ENCODE peak calls at places on chromosome 4, in nine cellular contexts. F is OCI-LY7, X is PC-3, M is GM23248, I is neural progenitor cell, J is hepatocyte, B is HCT116, C is MM.1S, Y is SK-N-SH. K is an unnamed sample.

GRCh38 chr4:40197879-40198689 is 1.3 kb downstream of the RHOH start:
- DNase-seq in F (peak; percentile 35), X (no peak), M (no peak), I (no peak), J (no peak), B (no peak), C (peak; percentile 58), Y (no peak), K (no peak)

GRCh38 chr4:14529653-14530052 is 472.6 kb upstream of the CPEB2 start:
- DNase-seq in F (no peak), X (peak; percentile 67), M (no peak), I (peak; percentile 56), J (peak; percentile 55), B (no peak), C (no peak), Y (no peak), K (peak; percentile 37)

GRCh38 chr4:10664408-10664807 is 20.2 kb downstream of the CLNK start:
- DNase-seq in F (no peak), X (peak; percentile 46), M (peak; percentile 86), I (no peak), J (peak; percentile 28), B (no peak), C (no peak), Y (no peak), K (no peak)

GRCh38 chr4:26873391-26874026 is 12.9 kb downstream of the STIM2 start:
- DNase-seq in F (no peak), X (no peak), M (no peak), I (no peak), J (no peak), B (no peak), C (no peak), Y (no peak), K (no peak)

GRCh38 chr4:156710571-156711195 is 260.9 kb downstream of the PDGFC start:
- DNase-seq in F (no peak), X (peak; percentile 1), M (peak; percentile 38), I (no peak), J (no peak), B (no peak), C (no peak), Y (no peak), K (no peak)

GRCh38 chr4:70844180-70844579 is 4.5 kb upstream of the GRSF1 start:
- DNase-seq in F (no peak), X (no peak), M (no peak), I (no peak), J (no peak), B (no peak), C (no peak), Y (no peak), K (no peak)

GRCh38 chr4:140163029-140163810 is 9.2 kb upstream of the MAML3 start:
- DNase-seq in F (no peak), X (no peak), M (peak; percentile 70), I (peak; percentile 43), J (no peak), B (no peak), C (no peak), Y (no peak), K (no peak)

GRCh38 chr4:93317571-93317970 is 511.0 kb upstream of the ATOH1 start:
- DNase-seq in F (no peak), X (peak; percentile 70), M (no peak), I (no peak), J (no peak), B (no peak), C (no peak), Y (no peak), K (no peak)

GRCh38 chr4:80989921-80990544 is 40.5 kb upstream of the BMP3 start:
- DNase-seq in F (peak; percentile 87), X (peak; percentile 80), M (peak; percentile 77), I (peak; percentile 71), J (peak; percentile 79), B (peak; percentile 50), C (peak; percentile 63), Y (peak; percentile 5), K (peak; percentile 83)

GRCh38 chr4:141417387-141417786 is 196.7 kb downstream of the ZNF330 start:
- DNase-seq in F (no peak), X (no peak), M (peak; percentile 79), I (no peak), J (no peak), B (no peak), C (no peak), Y (no peak), K (no peak)

GRCh38 chr4:141416219-141416618 is 195.5 kb downstream of the ZNF330 start:
- DNase-seq in F (no peak), X (no peak), M (peak; percentile 74), I (no peak), J (no peak), B (no peak), C (no peak), Y (no peak), K (no peak)

GRCh38 chr4:141415651-141416050 is 195.0 kb downstream of the ZNF330 start:
- DNase-seq in F (no peak), X (no peak), M (no peak), I (no peak), J (no peak), B (no peak), C (no peak), Y (no peak), K (no peak)

GRCh38 chr4:141413366-141413765 is 192.7 kb downstream of the ZNF330 start:
- DNase-seq in F (no peak), X (no peak), M (no peak), I (no peak), J (no peak), B (no peak), C (no peak), Y (no peak), K (no peak)

DNA sequence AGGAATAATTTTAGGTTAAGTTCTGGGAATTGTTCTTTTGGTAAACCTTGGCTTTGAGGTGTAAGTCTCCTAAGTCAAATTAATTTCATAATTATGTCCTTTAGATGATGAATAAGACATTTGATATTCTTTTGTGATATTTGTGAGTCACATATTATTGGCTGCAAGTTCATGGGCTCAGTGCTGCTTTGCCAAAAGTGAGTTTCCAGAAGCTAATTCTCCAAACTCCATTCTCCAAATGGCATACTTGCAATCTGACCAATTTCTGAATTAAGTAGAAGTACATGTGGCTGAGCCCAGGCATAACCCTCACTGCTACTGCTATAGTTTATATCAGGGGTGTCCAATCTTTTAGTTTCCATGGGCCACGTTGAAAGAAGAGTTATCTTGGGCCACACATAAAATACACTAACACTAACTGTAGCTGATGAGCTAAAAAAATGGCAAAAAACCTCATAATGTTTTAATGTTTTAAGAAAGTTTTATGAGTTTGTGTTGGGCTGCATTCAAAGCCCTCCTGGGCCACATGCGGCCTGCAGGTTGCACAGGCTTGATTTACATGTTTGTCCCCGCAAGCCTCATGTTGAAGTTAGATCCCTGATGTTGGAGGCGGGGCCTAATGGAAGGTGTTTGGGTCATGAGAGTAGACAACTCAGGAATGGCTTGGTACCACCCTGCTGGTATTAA is 196.1 kb downstream of the ZNF330 start:
- DNase-seq in F (no peak), X (no peak), M (peak; percentile 71), I (no peak), J (no peak), B (no peak), C (no peak), Y (no peak), K (peak; percentile 22)
- TF ChIP-seq EZH2phosphoT487 in F (no peak), X (no peak), M (no peak), I (no peak), J (no peak), B (no peak), C (no peak), Y (no peak), K (no peak)

DNA sequence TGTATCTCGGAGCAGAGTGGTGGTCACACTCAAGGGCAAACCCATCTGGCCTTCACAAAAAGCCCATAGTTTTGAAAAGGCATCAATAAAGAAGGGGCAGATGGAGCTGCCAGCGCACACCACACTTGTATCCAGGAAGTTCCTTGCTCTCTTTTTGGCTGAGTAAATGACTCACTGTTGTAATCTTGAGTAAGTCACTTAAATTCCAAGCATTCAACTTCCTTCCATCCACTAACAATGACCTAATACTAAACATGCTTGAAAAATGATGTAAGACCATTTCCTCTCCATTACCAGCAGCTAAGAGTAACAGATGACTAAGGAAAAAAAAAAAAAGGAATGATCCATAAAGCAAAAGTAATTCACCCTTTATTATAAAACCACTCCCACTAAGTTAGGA is 32.4 kb upstream of the MYOZ2 start:
- DNase-seq in F (no peak), X (peak; percentile 87), M (peak; percentile 96), I (no peak), J (peak; percentile 68), B (peak; percentile 85), C (no peak), Y (no peak), K (peak; percentile 51)
- TF ChIP-seq EZH2phosphoT487 in F (no peak), X (no peak), M (no peak), I (no peak), J (no peak), B (no peak), C (no peak), Y (no peak), K (no peak)

GRCh38 chr4:116705466-116705865 is 379.9 kb downstream of the TRAM1L1 start:
- DNase-seq in F (no peak), X (no peak), M (no peak), I (no peak), J (no peak), B (no peak), C (no peak), Y (no peak), K (no peak)

DNA sequence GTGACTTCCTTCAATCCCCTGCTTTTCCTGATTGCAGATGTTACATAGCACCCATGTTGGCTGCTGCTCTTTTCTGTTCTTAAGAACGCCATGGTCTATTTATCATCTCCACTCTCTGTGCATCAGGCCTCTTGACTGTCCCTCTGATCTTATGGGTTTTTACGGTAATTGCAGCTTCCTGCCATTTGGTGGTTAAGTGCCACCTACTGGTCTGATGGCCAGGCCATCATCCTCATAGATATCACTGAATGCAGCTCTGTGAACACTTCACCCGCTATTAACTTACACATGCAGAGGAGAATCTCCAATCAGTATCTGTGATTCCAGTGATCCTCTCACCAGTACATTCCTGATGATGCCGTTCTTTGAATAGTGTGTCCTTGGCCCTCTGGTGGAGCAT is 382.4 kb downstream of the TRAM1L1 start:
- DNase-seq in F (peak; percentile 13), X (peak; percentile 43), M (no peak), I (no peak), J (no peak), B (no peak), C (peak; percentile 21), Y (peak; percentile 13), K (peak; percentile 48)
- TF ChIP-seq EZH2phosphoT487 in F (no peak), X (no peak), M (no peak), I (no peak), J (no peak), B (no peak), C (no peak), Y (no peak), K (no peak)

GRCh38 chr4:2469192-2469984 is 482 bp downstream of the RNF4 start:
- DNase-seq in F (peak; percentile 86), X (peak; percentile 30), M (peak; percentile 63), I (peak; percentile 60), J (peak; percentile 66), B (no peak), C (peak; percentile 84), Y (peak; percentile 72), K (peak; percentile 82)

GRCh38 chr4:2468464-2469191 is at the start of gene RNF4:
- DNase-seq in F (peak; percentile 98), X (peak; percentile 92), M (peak; percentile 99), I (peak; percentile 98), J (peak; percentile 97), B (peak; percentile 91), C (peak; percentile 98), Y (peak; percentile 99), K (peak; percentile 99)

DNA sequence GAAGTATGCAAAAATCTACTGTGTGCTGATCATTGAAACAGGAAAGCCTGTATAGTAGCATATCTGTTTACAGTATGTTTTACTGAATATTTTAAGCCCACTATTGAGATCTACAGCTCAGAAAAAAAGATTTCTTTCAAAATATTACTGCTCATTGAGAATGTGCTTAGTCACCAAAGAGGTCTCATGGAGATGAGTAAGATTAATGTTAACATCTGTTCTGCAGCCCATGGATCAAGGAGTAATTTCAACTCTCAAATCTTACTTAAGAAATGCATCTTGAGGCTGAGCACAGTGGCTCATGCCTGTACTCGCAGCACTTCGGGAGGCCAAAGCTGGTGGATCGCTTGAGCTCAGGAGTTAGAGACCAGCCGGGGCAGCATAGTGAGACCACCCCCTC is 3.3 kb downstream of the RNF4 start:
- DNase-seq in F (no peak), X (no peak), M (peak; percentile 79), I (no peak), J (no peak), B (no peak), C (no peak), Y (no peak), K (no peak)
- TF ChIP-seq EZH2phosphoT487 in F (no peak), X (no peak), M (no peak), I (no peak), J (no peak), B (no peak), C (no peak), Y (no peak), K (no peak)

K was measured in GM23338.